ENCODE peak calls at places on chromosomes 16 and 17, in seven cellular contexts. S is NCI-H510A; K is NCI-H1436; A is endodermal cell; T is right atrium auricular region; Z is CD4-positive, alpha-beta memory T cell; L is mucosa of descending colon. J is an unnamed sample.

GRCh38 chr17:65918921-65919546 is 272.9 kb downstream of the CEP112 start:
- DNase-seq in Z (no peak), A (no peak), K (no peak), T (no peak), L (no peak), S (no peak), J (no peak)

GRCh38 chr17:77617516-77617915 is 341.0 kb upstream of the TNRC6C start:
- DNase-seq in Z (no peak), L (no peak), K (no peak), T (no peak), A (peak), S (no peak), J (no peak)

GRCh38 chr16:88498576-88499208 is 45.6 kb downstream of the ZFPM1 start:
- DNase-seq in T (no peak), K (no peak), L (no peak), Z (no peak), S (no peak), A (no peak), J (no peak)

GRCh38 chr16:79560923-79561322 is 39.6 kb downstream of the MAF start:
- DNase-seq in L (no peak), S (no peak), K (no peak), T (no peak), Z (no peak), A (no peak), J (no peak)

GRCh38 chr17:74210191-74211140 is 2.9 kb upstream of the TTYH2 start:
- DNase-seq in L (peak), T (peak), K (peak), Z (peak), A (peak), S (no peak), J (peak)

GRCh38 chr16:80038566-80038965 is 438.0 kb upstream of the MAF start:
- DNase-seq in T (no peak), Z (no peak), K (no peak), A (no peak), L (no peak), S (no peak), J (no peak)

GRCh38 chr16:22813946-22814325 is at the start of gene HS3ST2:
- DNase-seq in Z (no peak), K (no peak), S (peak), T (no peak), A (peak), L (peak), J (no peak)

GRCh38 chr17:64679710-64680216 is 17.7 kb upstream of the SMURF2 start:
- DNase-seq in T (no peak), L (no peak), S (no peak), Z (no peak), A (peak), K (no peak), J (no peak)

GRCh38 chr17:44253021-44253420 is 14.9 kb downstream of the SLC4A1 start:
- DNase-seq in A (no peak), S (no peak), L (no peak), T (no peak), Z (no peak), K (no peak), J (no peak)

GRCh38 chr16:89024546-89024945 is 47.5 kb upstream of the CBFA2T3 start:
- DNase-seq in T (no peak), S (no peak), K (no peak), L (no peak), Z (no peak), A (no peak), J (no peak)

GRCh38 chr17:3512512-3513171 is 36.8 kb downstream of the ASPA start:
- DNase-seq in T (peak), K (no peak), Z (no peak), A (peak), S (no peak), L (peak), J (no peak)

GRCh38 chr16:26016989-26017388 is 325.2 kb downstream of the HS3ST4 start:
- DNase-seq in L (no peak), K (no peak), S (no peak), Z (no peak), A (no peak), T (no peak), J (no peak)

GRCh38 chr16:27844826-27845225 is 218.7 kb downstream of the GSG1L start:
- DNase-seq in S (no peak), L (no peak), Z (no peak), T (no peak), K (no peak), A (peak), J (no peak)

GRCh38 chr16:14013145-14013570 is 58.0 kb upstream of the MRTFB start:
- DNase-seq in Z (no peak), S (no peak), T (no peak), A (no peak), L (no peak), K (no peak), J (no peak)

GRCh38 chr16:49563666-49564065 is 190.1 kb downstream of the C16orf78 start:
- DNase-seq in K (no peak), A (no peak), S (no peak), L (no peak), Z (no peak), T (no peak), J (no peak)